ENCODE peak calls at places on chromosomes 13 and 19, in ten cellular contexts. H is effector memory CD4-positive, alpha-beta T cell; F is CD4-positive, CD25-positive, alpha-beta regulatory T cell; O is activated gamma-delta T cell; A is kidney tubule cell; R is stimulated activated CD8-positive, alpha-beta memory T cell treated with anti-CD3 and anti-CD28 coated beads, Interleukin-12 subunit alpha, Interleukin-12 subunit beta, amount 100 ng/mL, for 1 hour; K is LoVo; X is AG09309; N is nucleus accumbens; B is heart right ventricle. J is an unnamed sample.
A peak's percentile ranks its signal among the peaks of the same experiment; 100 is the strongest.

GRCh38 chr13:20812890-20813289 is 39.1 kb upstream of the EEF1AKMT1 start:
- DNase-seq in H (no peak), F (no peak), O (no peak), A (no peak), R (no peak), K (no peak), X (no peak), N (no peak), B (no peak), J (no peak)

GRCh38 chr19:458091-459042 is 2.5 kb downstream of the SHC2 start:
- DNase-seq in H (no peak), F (no peak), O (no peak), A (no peak), R (no peak), K (no peak), X (no peak), N (no peak), B (no peak), J (peak; percentile 66)

GRCh38 chr19:5826531-5827341 is 12.8 kb downstream of the FUT6 start:
- DNase-seq in H (no peak), F (no peak), O (no peak), A (peak; percentile 87), R (no peak), K (peak; percentile 18), X (no peak), N (no peak), B (peak; percentile 70), J (no peak)

GRCh38 chr13:33583398-33583797 is 234.6 kb upstream of the RFC3 start:
- DNase-seq in H (no peak), F (no peak), O (no peak), A (no peak), R (no peak), K (no peak), X (no peak), N (no peak), B (no peak), J (no peak)

GRCh38 chr19:49157445-49158224 is at the start of gene TRPM4:
- DNase-seq in H (no peak), F (no peak), O (no peak), A (peak; percentile 79), R (no peak), K (peak; percentile 87), X (no peak), N (no peak), B (peak; percentile 97), J (peak; percentile 92)

GRCh38 chr13:92224052-92224821 is 825.8 kb downstream of the GPC5 start:
- DNase-seq in H (no peak), F (no peak), O (no peak), A (peak; percentile 2), R (no peak), K (no peak), X (no peak), N (no peak), B (no peak), J (no peak)

GRCh38 chr19:17180997-17181702 is 34.0 kb upstream of the USE1 start:
- DNase-seq in H (no peak), F (no peak), O (no peak), A (no peak), R (no peak), K (no peak), X (no peak), N (no peak), B (no peak), J (no peak)

GRCh38 chr19:17931532-17932191 is 1.2 kb upstream of the CCDC124 start:
- DNase-seq in H (no peak), F (no peak), O (no peak), A (peak; percentile 72), R (no peak), K (no peak), X (no peak), N (no peak), B (no peak), J (no peak)

GRCh38 chr13:30308548-30308947 is 1.2 kb upstream of the KATNAL1 start:
- DNase-seq in H (no peak), F (no peak), O (no peak), A (no peak), R (no peak), K (no peak), X (no peak), N (no peak), B (no peak), J (peak; percentile 84)

GRCh38 chr13:33092422-33092987 is 76.3 kb downstream of the KL start:
- DNase-seq in H (no peak), F (no peak), O (no peak), A (no peak), R (no peak), K (no peak), X (no peak), N (no peak), B (no peak), J (no peak)

GRCh38 chr13:85254641-85255040 is 544.6 kb downstream of the SLITRK6 start:
- DNase-seq in H (no peak), F (no peak), O (no peak), A (no peak), R (no peak), K (no peak), X (no peak), N (no peak), B (no peak), J (no peak)

GRCh38 chr13:95593462-95593861 is 40.9 kb downstream of the CLDN10 start:
- DNase-seq in H (no peak), F (no peak), O (no peak), A (no peak), R (no peak), K (no peak), X (no peak), N (no peak), B (no peak), J (no peak)

GRCh38 chr13:62556973-62557372 is 1141.3 kb upstream of the PCDH20 start:
- DNase-seq in H (no peak), F (no peak), O (no peak), A (no peak), R (no peak), K (no peak), X (no peak), N (no peak), B (no peak), J (no peak)

GRCh38 chr19:31770220-31770619 is 421.0 kb upstream of the TSHZ3 start:
- DNase-seq in H (no peak), F (no peak), O (no peak), A (no peak), R (no peak), K (no peak), X (no peak), N (no peak), B (no peak), J (no peak)

GRCh38 chr19:7506385-7507328 is 9.2 kb upstream of the ZNF358 start:
- DNase-seq in H (no peak), F (no peak), O (no peak), A (peak; percentile 84), R (no peak), K (peak; percentile 90), X (no peak), N (peak; percentile 31), B (peak; percentile 60), J (peak; percentile 90)

GRCh38 chr13:89380101-89380500 is 1708.9 kb downstream of the SLITRK5 start:
- DNase-seq in H (no peak), F (no peak), O (no peak), A (peak; percentile 94), R (no peak), K (peak; percentile 69), X (no peak), N (no peak), B (no peak), J (no peak)

GRCh38 chr13:42653694-42654093 is 79.7 kb downstream of the TNFSF11 start:
- DNase-seq in H (no peak), F (no peak), O (no peak), A (no peak), R (no peak), K (no peak), X (no peak), N (no peak), B (no peak), J (no peak)

GRCh38 chr13:22828081-22828480 is 352.7 kb upstream of the SGCG start:
- DNase-seq in H (no peak), F (no peak), O (no peak), A (peak; percentile 97), R (no peak), K (peak; percentile 7), X (no peak), N (no peak), B (no peak), J (no peak)

GRCh38 chr19:40232479-40232878 is 6.0 kb upstream of the CCNP start:
- DNase-seq in H (no peak), F (no peak), O (no peak), A (no peak), R (no peak), K (no peak), X (no peak), N (no peak), B (no peak), J (peak; percentile 43)

GRCh38 chr19:9966448-9966847 is 30.1 kb upstream of the OLFM2 start:
- DNase-seq in H (no peak), F (no peak), O (no peak), A (no peak), R (no peak), K (no peak), X (no peak), N (no peak), B (no peak), J (peak; percentile 80)

GRCh38 chr13:105466376-105466775 is 1069.1 kb downstream of the EFNB2 start:
- DNase-seq in H (no peak), F (no peak), O (no peak), A (no peak), R (no peak), K (no peak), X (no peak), N (no peak), B (no peak), J (no peak)

GRCh38 chr19:18928018-18928805 is 8.7 kb downstream of the DDX49 start:
- DNase-seq in H (no peak), F (no peak), O (no peak), A (no peak), R (no peak), K (no peak), X (no peak), N (no peak), B (no peak), J (no peak)

GRCh38 chr19:8352134-8352827 is 9.2 kb upstream of the KANK3 start:
- DNase-seq in H (no peak), F (no peak), O (no peak), A (no peak), R (no peak), K (no peak), X (no peak), N (no peak), B (no peak), J (no peak)

J was measured in upper lobe of left lung.